ENCODE peak calls at places on chromosomes 5 and 9, in eight cellular contexts. E is body of pancreas, Y is transverse colon, Z is lower lobe of right lung, U is heart left ventricle, K is ascending aorta, I is endothelial cell, C is ovary. H is an unnamed sample.

GRCh38 chr9:93549636-93550035 is 26.7 kb upstream of the PHF2 start:
- DNase-seq in E (no peak), Y (peak; percentile 50), Z (no peak), U (no peak), K (no peak), I (no peak), C (no peak), H (no peak)

GRCh38 chr5:65329266-65329665 is 152.5 kb downstream of the ADAMTS6 start:
- DNase-seq in E (no peak), Y (no peak), Z (no peak), U (no peak), K (no peak), I (no peak), C (no peak), H (no peak)

GRCh38 chr5:26669031-26669430 is 369.4 kb downstream of the CDH9 start:
- DNase-seq in E (no peak), Y (no peak), Z (no peak), U (no peak), K (no peak), I (no peak), C (no peak), H (no peak)

GRCh38 chr9:16458696-16459420 is 411.6 kb downstream of the BNC2 start:
- DNase-seq in E (no peak), Y (no peak), Z (no peak), U (no peak), K (no peak), I (no peak), C (no peak), H (no peak)

GRCh38 chr9:110255064-110255416 is 1.3 kb downstream of the TXN start:
- DNase-seq in E (no peak), Y (peak; percentile 28), Z (peak; percentile 48), U (no peak), K (no peak), I (peak; percentile 11), C (no peak), H (no peak)

GRCh38 chr9:76519027-76519835 is 60.2 kb downstream of the GCNT1 start:
- DNase-seq in E (no peak), Y (no peak), Z (no peak), U (no peak), K (no peak), I (no peak), C (no peak), H (no peak)

GRCh38 chr9:19799784-19800183 is 10.9 kb upstream of the SLC24A2 start:
- DNase-seq in E (no peak), Y (no peak), Z (no peak), U (no peak), K (no peak), I (no peak), C (no peak), H (no peak)

GRCh38 chr5:130541617-130542221 is 623.3 kb downstream of the HINT1 start:
- DNase-seq in E (no peak), Y (no peak), Z (no peak), U (no peak), K (no peak), I (no peak), C (no peak), H (peak; percentile 65)

DNA sequence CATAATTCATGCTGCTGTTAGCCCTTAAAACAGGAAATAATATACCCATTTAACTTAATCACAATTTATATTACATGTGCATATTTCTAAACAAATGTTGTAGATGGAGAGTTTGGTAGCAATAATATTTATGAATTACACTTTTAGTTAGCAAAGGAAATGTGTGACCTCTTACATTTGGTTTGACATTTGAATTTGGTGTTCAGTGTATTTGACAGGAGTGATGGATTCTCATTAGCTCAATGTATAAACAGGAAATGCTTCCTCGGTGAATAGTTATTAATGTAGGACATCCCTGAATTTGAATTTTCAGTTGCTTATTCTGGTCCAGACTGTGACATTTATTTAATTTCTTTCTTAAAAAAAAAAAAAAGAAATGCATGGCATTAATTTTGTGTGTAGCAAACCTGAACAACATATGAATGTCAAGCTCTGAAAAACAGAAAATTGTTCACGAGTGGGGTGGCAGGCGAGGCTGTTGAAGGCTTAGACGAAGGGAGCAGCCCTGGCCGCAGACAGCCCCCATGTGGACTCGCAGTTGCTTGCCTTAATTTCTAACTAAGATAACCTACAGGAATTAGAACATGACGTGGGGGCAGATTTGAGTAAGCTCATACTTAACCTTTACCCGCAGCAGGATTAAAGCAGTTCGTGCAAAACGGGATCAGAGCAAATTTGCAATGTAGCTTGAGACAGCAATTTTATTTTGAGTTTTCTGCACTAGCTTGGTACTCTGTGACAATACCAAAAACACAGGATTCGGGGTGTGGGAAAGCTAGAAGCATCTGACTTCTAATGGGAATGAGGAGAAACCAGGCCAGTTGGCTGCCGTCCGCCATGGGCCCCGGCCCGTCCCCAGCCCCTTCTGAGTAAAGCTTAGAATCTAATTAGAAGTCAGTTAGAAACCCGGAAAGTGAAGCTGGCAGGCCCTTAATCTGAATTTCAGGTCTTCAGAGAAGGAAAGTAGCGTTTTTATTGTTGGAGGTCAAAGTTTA is 134.3 kb downstream of the MACROH2A1 start:
- DNase-seq in E (no peak), Y (no peak), Z (no peak), U (no peak), K (no peak), I (no peak), C (no peak), H (no peak)
- TF ChIP-seq CTCF in E (no peak), Y (no peak), Z (no peak), U (no peak), K (no peak), I (no peak), C (no peak), H (no peak)

DNA sequence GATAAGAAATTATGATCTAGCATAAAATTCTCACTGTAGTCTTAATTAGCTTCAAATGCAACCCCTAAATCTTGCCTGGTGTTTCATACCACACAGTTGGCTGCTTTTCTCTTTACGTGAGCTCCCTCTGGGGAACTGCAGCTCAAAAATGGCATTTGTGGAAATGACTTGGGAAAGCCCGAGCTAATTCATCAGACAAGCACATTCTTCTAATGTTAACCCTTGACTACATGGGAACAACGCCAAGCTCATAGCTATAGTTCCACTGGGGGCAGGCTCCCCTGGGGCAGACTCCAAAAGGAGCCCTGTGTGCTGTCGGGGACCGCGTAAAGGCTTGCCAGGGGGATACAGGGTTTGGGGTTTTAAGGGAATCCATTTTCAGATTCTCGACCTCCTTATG is 301.3 kb upstream of the DAP start:
- DNase-seq in E (no peak), Y (no peak), Z (no peak), U (no peak), K (no peak), I (no peak), C (no peak), H (no peak)
- TF ChIP-seq CTCF in E (peak; percentile 18), Y (no peak), Z (no peak), U (peak; percentile 11), K (no peak), I (no peak), C (no peak), H (peak; percentile 21)

GRCh38 chr5:142982821-142983200 is 212.6 kb downstream of the ARHGAP26 start:
- DNase-seq in E (no peak), Y (no peak), Z (no peak), U (no peak), K (no peak), I (no peak), C (no peak), H (no peak)
- TF ChIP-seq CTCF in E (peak; percentile 4), Y (no peak), Z (no peak), U (peak; percentile 11), K (no peak), I (no peak), C (no peak), H (no peak)

GRCh38 chr9:123543492-123543891 is 187.5 kb downstream of the CRB2 start:
- DNase-seq in E (no peak), Y (no peak), Z (no peak), U (no peak), K (no peak), I (no peak), C (no peak), H (no peak)

GRCh38 chr9:123541441-123541840 is 185.4 kb downstream of the CRB2 start:
- DNase-seq in E (no peak), Y (no peak), Z (no peak), U (no peak), K (no peak), I (no peak), C (no peak), H (no peak)

GRCh38 chr9:123542435-123543225 is 186.6 kb downstream of the CRB2 start:
- DNase-seq in E (no peak), Y (no peak), Z (no peak), U (no peak), K (no peak), I (no peak), C (no peak), H (no peak)

GRCh38 chr9:123548749-123549545 is 192.9 kb downstream of the CRB2 start:
- DNase-seq in E (no peak), Y (no peak), Z (no peak), U (no peak), K (no peak), I (no peak), C (no peak), H (no peak)

DNA sequence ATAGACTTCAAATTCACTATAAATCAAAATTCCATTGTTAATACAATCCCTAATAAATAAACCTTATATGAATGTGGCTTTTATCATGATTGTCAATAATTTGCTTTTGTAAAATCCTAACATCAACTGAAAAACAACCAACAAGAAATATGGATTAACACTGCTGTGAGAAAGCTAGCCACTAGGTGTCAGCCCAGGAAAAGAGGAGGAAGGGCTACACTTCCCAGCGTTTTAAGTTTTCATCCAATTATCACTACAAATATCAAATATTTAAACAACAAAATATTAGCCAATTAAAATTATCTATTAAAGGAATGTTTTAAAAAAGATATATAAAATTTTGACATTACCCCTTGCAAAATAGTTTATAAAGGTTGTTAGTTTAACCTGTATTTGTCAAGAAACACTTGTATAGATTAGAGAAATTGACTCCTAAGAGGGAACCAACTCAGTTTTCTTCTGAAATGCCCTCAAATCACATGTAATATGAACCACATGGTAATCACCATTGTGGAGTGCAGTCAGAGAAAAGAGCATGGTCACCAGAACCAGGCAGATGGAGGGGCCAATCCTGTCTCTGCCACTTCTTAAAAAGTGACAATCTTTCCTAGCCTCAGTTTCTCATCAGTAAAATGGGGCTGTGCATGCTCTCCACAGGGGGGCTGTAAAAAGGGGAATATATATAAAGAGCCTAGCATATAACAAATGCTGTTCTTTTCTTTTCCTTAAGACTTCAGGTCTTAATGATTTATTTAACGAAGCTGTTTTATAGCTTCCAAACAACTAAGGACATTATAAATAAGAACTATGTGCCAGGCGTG is 188.2 kb downstream of the CRB2 start:
- DNase-seq in E (no peak), Y (peak; percentile 31), Z (no peak), U (no peak), K (no peak), I (peak; percentile 43), C (no peak), H (no peak)
- TF ChIP-seq CTCF in E (peak; percentile 72), Y (peak; percentile 76), Z (peak; percentile 81), U (peak; percentile 91), K (no peak), I (peak; percentile 83), C (peak; percentile 13), H (peak; percentile 90)

GRCh38 chr9:69546265-69546664 is 125.9 kb downstream of the APBA1 start:
- DNase-seq in E (no peak), Y (peak; percentile 22), Z (no peak), U (no peak), K (no peak), I (peak; percentile 33), C (no peak), H (no peak)
- TF ChIP-seq CTCF in E (no peak), Y (peak; percentile 14), Z (no peak), U (peak; percentile 17), K (no peak), I (peak; percentile 24), C (no peak), H (peak; percentile 44)

H was measured in RWPE2.